ENCODE peak calls at places on chromosomes 7 and 10, in five cellular contexts. T, I, U, H and L are unnamed samples.

GRCh38 chr7:67512481-67512880 is 515.8 kb downstream of the TYW1 start:
- DNase-seq in U (no peak), H (no peak), I (no peak), T (no peak), L (no peak)

GRCh38 chr10:94115725-94116124 is 122.0 kb downstream of the PLCE1 start:
- DNase-seq in T (no peak), I (peak), H (peak), U (peak), L (peak)

GRCh38 chr7:38368191-38368605 is 94.8 kb upstream of the TARP start:
- DNase-seq in H (peak), I (peak), T (peak), U (peak), L (peak)

GRCh38 chr7:6604458-6604857 is 11.0 kb upstream of the ZNF853 start:
- DNase-seq in I (no peak), U (no peak), T (no peak), H (no peak), L (no peak)

GRCh38 chr10:5943536-5943935 is 33.8 kb downstream of the IL15RA start:
- DNase-seq in T (no peak), H (peak), I (no peak), U (no peak), L (no peak)

GRCh38 chr7:27994639-27995038 is 186.0 kb downstream of the JAZF1 start:
- DNase-seq in I (no peak), H (peak), T (no peak), U (no peak), L (no peak)

GRCh38 chr10:33032354-33033254 is 74.6 kb upstream of the ITGB1 start:
- DNase-seq in H (peak), T (no peak), U (peak), I (peak), L (no peak)

GRCh38 chr10:123913688-123914268 is 22.2 kb upstream of the CPXM2 start:
- DNase-seq in H (no peak), U (no peak), I (no peak), T (no peak), L (no peak)

GRCh38 chr7:158606671-158607424 is 19.2 kb upstream of the PTPRN2 start:
- DNase-seq in H (no peak), U (no peak), I (no peak), T (no peak), L (no peak)

GRCh38 chr7:131895541-131896173 is 339.2 kb upstream of the PODXL start:
- DNase-seq in U (peak), T (no peak), H (peak), I (peak), L (no peak)

GRCh38 chr7:16347461-16348192 is 73.7 kb downstream of the CRPPA start:
- DNase-seq in U (peak), I (no peak), H (peak), T (no peak), L (no peak)

GRCh38 chr10:113680172-113681111 is 730 bp downstream of the CASP7 start:
- DNase-seq in T (peak), I (peak), U (peak), H (peak), L (peak)

GRCh38 chr10:17782921-17783665 is 26.1 kb upstream of the MRC1 start:
- DNase-seq in I (no peak), U (peak), T (no peak), H (peak), L (no peak)

GRCh38 chr7:47392241-47392759 is 189.6 kb downstream of the TNS3 start:
- DNase-seq in H (peak), T (no peak), I (no peak), U (no peak), L (no peak)

GRCh38 chr10:8049874-8050560 is 4.5 kb upstream of the GATA3 start:
- DNase-seq in H (no peak), U (peak), I (peak), T (no peak), L (no peak)

GRCh38 chr10:91219371-91220193 is 881 bp upstream of the PCGF5 start:
- DNase-seq in T (no peak), U (no peak), I (no peak), H (peak), L (no peak)

GRCh38 chr10:51176976-51177690 is 102.8 kb downstream of the PRKG1 start:
- DNase-seq in H (peak), I (no peak), T (no peak), U (no peak), L (no peak)

GRCh38 chr7:151137841-151138540 is 29.5 kb downstream of the GBX1 start:
- DNase-seq in T (no peak), I (no peak), H (no peak), U (no peak), L (no peak)

GRCh38 chr10:27360581-27361172 is 120.1 kb upstream of the ACBD5 start:
- DNase-seq in H (peak), T (peak), U (peak), I (peak), L (peak)

GRCh38 chr7:31432166-31432565 is 81.7 kb upstream of the ITPRID1 start:
- DNase-seq in I (no peak), U (peak), T (no peak), H (no peak), L (peak)

GRCh38 chr10:127332631-127333030 is 136.2 kb upstream of the INSYN2A start:
- DNase-seq in T (no peak), H (no peak), U (no peak), I (no peak), L (no peak)

GRCh38 chr7:132049462-132050304 is 493.3 kb upstream of the PODXL start:
- DNase-seq in H (peak), I (peak), T (no peak), U (no peak), L (peak)

GRCh38 chr10:68489919-68490318 is 18.1 kb upstream of the DNA2 start:
- DNase-seq in I (no peak), U (no peak), H (peak), T (no peak), L (no peak)

GRCh38 chr7:134813668-134814067 is 34.2 kb downstream of the CALD1 start:
- DNase-seq in H (peak), U (no peak), T (no peak), I (no peak), L (no peak)

GRCh38 chr10:3068201-3068967 is 1.0 kb downstream of the PFKP start:
- DNase-seq in H (peak), I (no peak), U (peak), T (peak), L (no peak)

GRCh38 chr7:65233409-65234034 is 140.1 kb upstream of the ZNF92 start:
- DNase-seq in I (no peak), T (no peak), U (no peak), H (no peak), L (no peak)

GRCh38 chr10:36578306-36578705 is 547.1 kb upstream of the ANKRD30A start:
- DNase-seq in T (no peak), H (peak), I (no peak), U (peak), L (no peak)

GRCh38 chr7:17599733-17600685 is 301.6 kb downstream of the AHR start:
- DNase-seq in T (no peak), I (peak), U (peak), H (peak), L (peak)

GRCh38 chr7:35702541-35702940 is 7.6 kb upstream of the HERPUD2 start:
- DNase-seq in U (no peak), T (no peak), I (no peak), H (no peak), L (no peak)

GRCh38 chr10:69972951-69973350 is 79.7 kb upstream of the MACROH2A2 start:
- DNase-seq in U (no peak), I (no peak), T (no peak), H (peak), L (no peak)

GRCh38 chr10:69577268-69578232 is 4.3 kb upstream of the NEUROG3 start:
- DNase-seq in U (peak), T (no peak), H (peak), I (no peak), L (no peak)

GRCh38 chr10:34651796-34652195 is 163.3 kb downstream of the PARD3 start:
- DNase-seq in H (no peak), U (no peak), I (no peak), T (no peak), L (no peak)

GRCh38 chr10:20443094-20443493 is 454.0 kb downstream of the NEBL start:
- DNase-seq in I (no peak), H (no peak), U (no peak), T (no peak), L (no peak)

GRCh38 chr10:4771554-4772201 is 54.3 kb upstream of the AKR1E2 start:
- DNase-seq in I (no peak), H (peak), U (peak), T (no peak), L (no peak)

GRCh38 chr7:149635561-149636329 is 137.6 kb downstream of the ZNF467 start:
- DNase-seq in H (no peak), I (peak), U (peak), T (no peak), L (no peak)

GRCh38 chr7:13578294-13578693 is 411.2 kb downstream of the ETV1 start:
- DNase-seq in T (no peak), U (no peak), H (no peak), I (no peak), L (no peak)

GRCh38 chr7:107782374-107782773 is 20.6 kb downstream of the SLC26A3 start:
- DNase-seq in H (no peak), T (no peak), I (no peak), U (no peak), L (no peak)

GRCh38 chr7:15684834-15685233 is 1.6 kb downstream of the MEOX2 start:
- DNase-seq in H (no peak), T (no peak), U (no peak), I (no peak), L (no peak)

GRCh38 chr10:93420091-93420490 is 62.0 kb downstream of the MYOF start:
- DNase-seq in I (no peak), U (no peak), H (peak), T (no peak), L (no peak)